ENCODE peak calls at places on chromosomes 3 and 15, in seven cellular contexts. One of them, this sample, is unnamed.

GRCh38 chr3:112351823-112352222 is 18.9 kb downstream of the CD200 start:
- DNase-seq in cardiac fibroblast: no peak
- DNase-seq in testis: no peak
- DNase-seq in fibroblast of mammary gland: no peak
- DNase-seq in mammary epithelial cell: no peak
- DNase-seq in MCF 10A: peak
- DNase-seq in GM12878: no peak
- DNase-seq in this sample: no peak

GRCh38 chr3:52185837-52186236 is 12.1 kb upstream of the ALAS1 start:
- DNase-seq in cardiac fibroblast: no peak
- DNase-seq in testis: no peak
- DNase-seq in fibroblast of mammary gland: no peak
- DNase-seq in mammary epithelial cell: no peak
- DNase-seq in MCF 10A: no peak
- DNase-seq in GM12878: no peak
- DNase-seq in this sample: no peak

GRCh38 chr15:98805434-98806274 is 157.3 kb downstream of the IGF1R start:
- DNase-seq in cardiac fibroblast: no peak
- DNase-seq in testis: no peak
- DNase-seq in fibroblast of mammary gland: no peak
- DNase-seq in mammary epithelial cell: no peak
- DNase-seq in MCF 10A: no peak
- DNase-seq in GM12878: no peak
- DNase-seq in this sample: no peak

GRCh38 chr15:31016446-31016915 is 25.1 kb upstream of the MTMR10 start:
- DNase-seq in cardiac fibroblast: peak
- DNase-seq in testis: no peak
- DNase-seq in fibroblast of mammary gland: peak
- DNase-seq in mammary epithelial cell: peak
- DNase-seq in MCF 10A: no peak
- DNase-seq in GM12878: no peak
- DNase-seq in this sample: no peak

GRCh38 chr3:129838086-129838485 is 55.4 kb downstream of the TMCC1 start:
- DNase-seq in cardiac fibroblast: no peak
- DNase-seq in testis: peak
- DNase-seq in fibroblast of mammary gland: no peak
- DNase-seq in mammary epithelial cell: no peak
- DNase-seq in MCF 10A: no peak
- DNase-seq in GM12878: no peak
- DNase-seq in this sample: no peak

GRCh38 chr3:146339262-146339808 is 88.4 kb upstream of the PLSCR4 start:
- DNase-seq in cardiac fibroblast: no peak
- DNase-seq in testis: no peak
- DNase-seq in fibroblast of mammary gland: no peak
- DNase-seq in mammary epithelial cell: no peak
- DNase-seq in MCF 10A: no peak
- DNase-seq in GM12878: no peak
- DNase-seq in this sample: no peak

GRCh38 chr3:61663728-61664492 is 102.5 kb downstream of the PTPRG start:
- DNase-seq in cardiac fibroblast: peak
- DNase-seq in testis: no peak
- DNase-seq in fibroblast of mammary gland: peak
- DNase-seq in mammary epithelial cell: peak
- DNase-seq in MCF 10A: peak
- DNase-seq in GM12878: no peak
- DNase-seq in this sample: no peak

GRCh38 chr15:84684092-84684491 is 26.1 kb upstream of the NMB start:
- DNase-seq in cardiac fibroblast: peak
- DNase-seq in testis: no peak
- DNase-seq in fibroblast of mammary gland: peak
- DNase-seq in mammary epithelial cell: peak
- DNase-seq in MCF 10A: peak
- DNase-seq in GM12878: no peak
- DNase-seq in this sample: no peak

GRCh38 chr3:72579191-72579580 is 269.1 kb downstream of the SHQ1 start:
- DNase-seq in cardiac fibroblast: no peak
- DNase-seq in testis: no peak
- DNase-seq in fibroblast of mammary gland: no peak
- DNase-seq in mammary epithelial cell: no peak
- DNase-seq in MCF 10A: no peak
- DNase-seq in GM12878: no peak
- DNase-seq in this sample: no peak

DNA sequence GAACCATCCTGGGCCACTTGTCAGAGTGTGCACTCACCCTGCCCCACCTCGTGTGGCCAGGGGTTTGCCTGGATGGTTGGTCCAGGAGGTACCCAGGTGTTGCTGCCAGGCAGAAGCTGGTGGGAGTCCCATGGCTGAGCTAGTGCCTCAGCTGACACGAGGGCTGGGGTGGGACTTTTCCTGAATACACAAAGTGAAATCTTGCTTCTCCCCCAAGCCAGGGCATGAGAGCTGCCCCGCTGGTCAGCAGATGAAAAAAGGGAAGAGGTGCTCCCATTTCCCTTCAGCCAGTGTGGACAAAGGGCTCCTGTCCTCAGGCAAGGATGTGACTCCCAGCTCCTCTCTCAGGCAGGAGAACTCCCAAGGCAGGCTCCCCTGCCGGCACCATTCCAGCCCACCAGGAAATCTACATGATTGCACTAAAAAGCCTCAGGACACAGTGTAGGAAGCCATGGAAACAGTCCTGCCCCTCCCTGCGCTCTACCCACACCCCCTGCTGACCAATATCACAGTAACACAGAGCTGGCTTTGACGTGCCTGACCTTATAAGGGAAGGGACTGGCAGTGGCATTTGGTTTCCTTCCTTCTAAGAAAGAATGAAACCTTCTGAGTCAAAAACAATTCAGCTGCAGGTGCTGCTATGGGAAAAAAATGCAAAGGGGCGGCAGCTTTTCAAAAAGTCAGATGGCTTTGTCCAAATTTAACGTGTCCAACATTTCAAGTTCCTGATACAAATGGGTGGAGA is 33.9 kb downstream of the MYO5C start:
- DNase-seq in cardiac fibroblast: peak
- DNase-seq in testis: peak
- DNase-seq in fibroblast of mammary gland: peak
- DNase-seq in mammary epithelial cell: peak
- DNase-seq in MCF 10A: peak
- DNase-seq in GM12878: peak
- DNase-seq in this sample: peak
- TF ChIP-seq CTCF in cardiac fibroblast: peak
- TF ChIP-seq CTCF in testis: no peak
- TF ChIP-seq CTCF in fibroblast of mammary gland: peak
- TF ChIP-seq CTCF in mammary epithelial cell: peak
- TF ChIP-seq CTCF in MCF 10A: peak
- TF ChIP-seq CTCF in GM12878: no peak
- TF ChIP-seq CTCF in this sample: peak

DNA sequence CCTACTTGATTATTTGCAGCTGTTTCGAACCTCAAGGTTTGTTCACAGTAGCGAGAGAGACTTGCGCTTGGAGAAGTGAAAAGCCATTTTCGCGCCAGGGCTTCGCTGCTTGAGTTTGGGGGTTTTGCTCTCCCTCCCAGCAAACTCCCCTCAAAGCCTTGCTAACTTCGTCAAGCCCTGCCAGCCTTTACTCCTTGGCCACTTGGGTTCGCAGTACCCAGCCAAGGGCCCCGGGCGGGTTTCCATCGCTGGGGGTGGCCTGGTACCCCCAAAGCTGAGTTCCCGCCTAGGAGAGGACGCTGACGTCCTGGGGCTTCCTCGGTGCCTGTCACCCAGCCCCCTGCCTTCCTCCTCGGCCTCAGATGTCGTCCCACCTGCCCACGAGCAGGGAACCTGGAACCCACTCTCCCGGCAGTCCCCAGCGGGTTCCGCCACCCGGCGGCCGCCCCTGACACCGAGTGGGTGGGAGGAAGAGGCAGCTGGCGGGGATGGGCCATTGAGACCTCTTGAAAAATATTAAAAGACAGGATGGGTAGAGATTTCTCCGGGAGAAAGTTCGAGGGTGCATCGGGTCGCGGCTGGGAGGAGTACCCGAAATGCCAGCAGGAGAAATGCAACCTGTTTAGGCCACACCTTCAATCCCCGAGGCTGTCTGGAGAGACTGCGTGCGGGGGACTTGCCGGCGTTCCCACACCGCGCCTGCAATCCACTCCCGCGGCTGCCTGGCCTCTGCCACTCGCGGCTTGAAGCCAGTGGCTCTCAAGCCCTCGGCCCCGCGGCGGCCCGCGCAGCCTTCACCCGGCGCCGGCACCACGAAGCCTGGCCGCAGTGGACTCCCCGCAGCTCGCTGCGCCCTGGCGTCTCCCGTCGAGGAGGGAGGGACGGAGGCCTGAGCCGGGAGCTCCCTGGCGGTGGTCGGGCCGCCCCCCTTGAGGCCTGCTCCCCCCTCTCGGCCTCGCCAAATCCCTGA is 8.8 kb upstream of the NR2F2 start:
- DNase-seq in cardiac fibroblast: peak
- DNase-seq in testis: no peak
- DNase-seq in fibroblast of mammary gland: peak
- DNase-seq in mammary epithelial cell: no peak
- DNase-seq in MCF 10A: no peak
- DNase-seq in GM12878: no peak
- DNase-seq in this sample: peak
- TF ChIP-seq CTCF in cardiac fibroblast: peak
- TF ChIP-seq CTCF in testis: no peak
- TF ChIP-seq CTCF in fibroblast of mammary gland: no peak
- TF ChIP-seq CTCF in mammary epithelial cell: peak
- TF ChIP-seq CTCF in MCF 10A: no peak
- TF ChIP-seq CTCF in GM12878: peak
- TF ChIP-seq CTCF in this sample: no peak

GRCh38 chr15:36694574-36694973 is 115.1 kb downstream of the CDIN1 start:
- DNase-seq in cardiac fibroblast: no peak
- DNase-seq in testis: no peak
- DNase-seq in fibroblast of mammary gland: no peak
- DNase-seq in mammary epithelial cell: no peak
- DNase-seq in MCF 10A: no peak
- DNase-seq in GM12878: no peak
- DNase-seq in this sample: no peak
- TF ChIP-seq CTCF in cardiac fibroblast: no peak
- TF ChIP-seq CTCF in testis: no peak
- TF ChIP-seq CTCF in fibroblast of mammary gland: no peak
- TF ChIP-seq CTCF in mammary epithelial cell: no peak
- TF ChIP-seq CTCF in MCF 10A: no peak
- TF ChIP-seq CTCF in GM12878: no peak
- TF ChIP-seq CTCF in this sample: no peak

DNA sequence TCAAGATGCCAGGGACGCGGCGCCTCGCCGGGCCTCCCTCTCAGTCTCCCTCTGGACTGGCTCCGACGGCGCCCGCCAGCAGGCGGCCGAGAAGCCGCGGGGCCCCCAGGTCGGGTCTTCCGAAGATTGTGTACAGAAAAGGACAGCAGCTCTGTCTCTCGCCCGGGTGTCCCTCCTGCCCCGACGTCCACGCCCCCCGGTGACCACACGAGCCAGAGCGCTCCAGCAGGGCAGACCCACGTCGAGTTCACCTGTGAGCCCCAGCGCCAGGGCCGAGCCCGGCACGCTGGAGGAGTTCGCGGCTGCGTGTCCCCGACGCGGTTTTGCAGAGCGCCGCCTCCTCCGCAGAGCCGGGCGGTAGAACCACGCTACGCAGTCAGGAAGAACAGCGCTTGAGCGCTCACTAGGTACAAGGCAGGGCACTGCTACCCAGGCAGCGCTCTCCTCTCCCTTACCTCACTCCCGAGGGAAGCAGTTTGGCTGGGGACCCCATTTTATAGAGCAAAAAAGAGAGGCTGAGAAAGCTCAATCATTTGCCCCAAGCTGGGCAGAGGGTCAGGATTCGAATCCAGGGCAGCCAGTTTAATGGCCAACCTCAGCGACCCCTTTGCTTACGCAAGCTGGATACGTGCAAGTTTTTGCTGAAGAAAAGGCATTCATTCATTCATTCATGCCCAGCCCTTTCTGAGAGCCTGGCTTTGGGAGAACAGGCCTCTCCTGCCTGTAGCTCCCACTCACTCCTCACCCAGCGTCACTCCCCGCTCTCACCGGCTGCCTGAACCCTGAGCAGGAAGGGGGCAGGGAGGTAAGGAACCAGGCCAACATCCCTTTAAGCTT is 3.0 kb upstream of the TLE3 start:
- DNase-seq in cardiac fibroblast: peak
- DNase-seq in testis: peak
- DNase-seq in fibroblast of mammary gland: peak
- DNase-seq in mammary epithelial cell: no peak
- DNase-seq in MCF 10A: peak
- DNase-seq in GM12878: no peak
- DNase-seq in this sample: peak
- TF ChIP-seq CTCF in cardiac fibroblast: peak
- TF ChIP-seq CTCF in testis: no peak
- TF ChIP-seq CTCF in fibroblast of mammary gland: peak
- TF ChIP-seq CTCF in mammary epithelial cell: no peak
- TF ChIP-seq CTCF in MCF 10A: no peak
- TF ChIP-seq CTCF in GM12878: peak
- TF ChIP-seq CTCF in this sample: peak

DNA sequence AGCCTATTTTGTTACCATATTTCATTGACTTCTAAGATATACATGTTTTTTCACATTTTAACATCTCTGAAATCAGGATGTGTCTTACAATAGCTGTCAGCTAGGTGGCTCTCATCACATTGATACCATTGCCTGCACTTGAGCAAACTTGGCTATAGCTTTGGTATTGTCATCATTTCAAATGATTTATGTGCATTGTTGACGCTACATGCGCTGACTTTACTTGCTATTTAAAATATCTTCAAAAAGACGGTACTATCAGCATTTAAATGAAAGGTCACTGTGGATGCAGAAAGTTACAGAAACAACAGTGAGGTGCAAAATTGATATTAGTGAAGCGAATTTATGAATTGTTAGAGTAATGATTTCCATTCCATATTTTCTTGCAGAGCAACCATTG is 54.0 kb upstream of the ABHD2 start:
- DNase-seq in cardiac fibroblast: peak
- DNase-seq in testis: no peak
- DNase-seq in fibroblast of mammary gland: peak
- DNase-seq in mammary epithelial cell: peak
- DNase-seq in MCF 10A: peak
- DNase-seq in GM12878: no peak
- DNase-seq in this sample: no peak
- TF ChIP-seq CTCF in cardiac fibroblast: peak
- TF ChIP-seq CTCF in testis: no peak
- TF ChIP-seq CTCF in fibroblast of mammary gland: peak
- TF ChIP-seq CTCF in mammary epithelial cell: peak
- TF ChIP-seq CTCF in MCF 10A: no peak
- TF ChIP-seq CTCF in GM12878: no peak
- TF ChIP-seq CTCF in this sample: no peak